ENCODE peak calls at places on chromosome 15, in four cellular contexts. D is K562, R is HepG2, L is SK-N-SH. V is an unnamed sample.

GRCh38 chr15:93001881-93002280 is 87.1 kb downstream of the RGMA start:
- DNase-seq in D (no peak), R (no peak), L (no peak), V (no peak)

GRCh38 chr15:99440029-99440428 is 125.8 kb upstream of the MEF2A start:
- DNase-seq in D (no peak), R (no peak), L (peak), V (no peak)

GRCh38 chr15:50886139-50886467 is 22.4 kb upstream of the AP4E1 start:
- DNase-seq in D (no peak), R (no peak), L (no peak), V (no peak)

GRCh38 chr15:101454365-101454764 is 35.1 kb downstream of the PCSK6 start:
- DNase-seq in D (no peak), R (no peak), L (no peak), V (no peak)

GRCh38 chr15:39887832-39888231 is 32.2 kb downstream of the GPR176 start:
- DNase-seq in D (no peak), R (peak), L (no peak), V (no peak)

GRCh38 chr15:39783244-39783820 is 691 bp upstream of the FSIP1 start:
- DNase-seq in D (no peak), R (no peak), L (no peak), V (no peak)

GRCh38 chr15:65981837-65982696 is 112.8 kb downstream of the RAB11A start:
- DNase-seq in D (peak), R (peak), L (peak), V (peak)

GRCh38 chr15:38701134-38701533 is 136.5 kb upstream of the RASGRP1 start:
- DNase-seq in D (no peak), R (no peak), L (no peak), V (no peak)

GRCh38 chr15:82414536-82415191 is 15.0 kb upstream of the GOLGA6L9 start:
- DNase-seq in D (no peak), R (peak), L (no peak), V (no peak)

GRCh38 chr15:96494530-96494929 is 164.0 kb downstream of the NR2F2 start:
- DNase-seq in D (no peak), R (no peak), L (no peak), V (no peak)

GRCh38 chr15:91265431-91265940 is 165.4 kb downstream of the SV2B start:
- DNase-seq in D (no peak), R (no peak), L (no peak), V (no peak)

GRCh38 chr15:56672721-56673120 is 60.6 kb downstream of the ZNF280D start:
- DNase-seq in D (no peak), R (no peak), L (no peak), V (no peak)

GRCh38 chr15:88489321-88489720 is 21.8 kb downstream of the MRPS11 start:
- DNase-seq in D (peak), R (no peak), L (no peak), V (no peak)

GRCh38 chr15:75902129-75902557 is 1.5 kb upstream of the FBXO22 start:
- DNase-seq in D (peak), R (no peak), L (peak), V (peak)

GRCh38 chr15:63727542-63727941 is 106.2 kb downstream of the HERC1 start:
- DNase-seq in D (no peak), R (no peak), L (no peak), V (no peak)

GRCh38 chr15:63724760-63725159 is 109.0 kb downstream of the HERC1 start:
- DNase-seq in D (no peak), R (no peak), L (no peak), V (no peak)

GRCh38 chr15:63726491-63726890 is 107.3 kb downstream of the HERC1 start:
- DNase-seq in D (no peak), R (no peak), L (no peak), V (no peak)

DNA sequence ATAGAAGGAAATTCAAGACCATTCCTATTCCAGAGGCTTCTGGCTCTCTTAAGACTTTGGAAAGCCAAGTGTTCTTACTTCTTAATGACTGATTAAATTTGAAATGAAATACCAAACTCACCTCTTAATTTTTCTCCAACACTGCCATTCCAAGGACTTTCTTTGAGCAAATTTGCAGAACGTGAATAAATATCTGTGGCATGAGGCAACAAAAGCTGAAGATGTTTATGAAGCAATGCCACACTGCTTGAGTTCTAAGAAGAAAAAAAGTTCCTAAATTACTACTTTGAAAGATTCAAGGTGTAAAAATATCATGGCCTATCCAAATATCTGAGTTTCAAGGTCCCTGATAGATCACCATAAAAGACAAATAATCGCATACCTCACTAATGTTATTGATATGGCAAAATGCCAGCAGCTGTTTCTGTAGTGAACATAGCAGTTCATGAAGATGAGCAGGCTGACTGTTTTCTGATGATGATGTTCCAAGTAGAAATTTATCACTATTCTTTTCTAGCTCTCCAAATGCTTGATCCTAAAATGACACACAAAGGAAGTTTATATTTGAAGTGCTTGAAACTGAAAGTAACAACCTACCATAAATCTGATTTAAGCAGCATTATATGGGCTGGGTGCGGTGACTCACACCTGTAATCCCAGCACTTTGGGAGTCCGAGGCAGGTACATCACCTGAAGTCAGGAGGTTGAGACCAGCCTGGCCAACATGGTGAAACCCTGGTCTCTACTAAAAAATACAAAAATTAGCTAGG is 104.4 kb downstream of the HERC1 start:
- DNase-seq in D (no peak), R (no peak), L (no peak), V (no peak)
- TF ChIP-seq MAX in D (no peak), R (no peak), L (no peak), V (no peak)

DNA sequence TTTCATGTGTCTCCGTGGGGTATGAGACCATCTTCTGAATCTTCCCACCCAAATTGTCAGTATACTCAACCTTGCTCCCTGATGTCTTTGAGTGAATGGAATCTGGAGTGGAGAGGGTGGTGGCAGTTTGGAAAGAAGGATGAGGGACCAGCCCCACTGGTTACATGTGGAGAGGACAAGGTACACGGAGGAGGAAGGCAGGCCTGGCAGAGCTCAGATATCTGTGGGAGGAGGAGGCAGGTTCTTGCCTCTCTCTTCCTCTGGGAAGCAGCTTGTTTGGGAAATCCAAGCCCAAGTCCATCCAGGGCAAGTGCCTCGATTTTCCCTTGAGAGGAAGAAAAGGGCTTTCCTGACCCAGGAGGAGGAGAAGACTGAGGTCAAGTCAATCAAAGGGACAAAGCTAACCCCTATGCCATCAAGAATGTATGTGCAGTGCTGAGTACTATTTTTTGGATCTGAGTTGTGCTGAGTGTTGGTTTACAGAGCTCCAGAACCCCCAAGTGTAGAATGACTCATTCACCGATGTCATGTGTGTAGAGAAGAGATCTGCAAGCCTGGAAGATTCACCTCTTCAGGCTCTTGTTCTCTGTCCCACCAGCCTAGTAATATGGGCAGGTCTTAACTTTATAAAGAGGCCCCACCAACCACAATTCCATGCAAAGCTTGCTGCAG is 19.8 kb upstream of the LOXL1 start:
- DNase-seq in D (no peak), R (no peak), L (no peak), V (no peak)
- TF ChIP-seq FOXJ3 in D (no peak), R (no peak), L (no peak), V (no peak)

GRCh38 chr15:68224108-68224507 is 5.4 kb downstream of the CLN6 start:
- DNase-seq in D (no peak), R (no peak), L (no peak), V (no peak)
- TF ChIP-seq MAX in D (no peak), R (no peak), L (no peak), V (no peak)

GRCh38 chr15:44208956-44209355 is 13.9 kb upstream of the FRMD5 start:
- DNase-seq in D (no peak), R (no peak), L (no peak), V (no peak)
- TF ChIP-seq FOXJ3 in D (no peak), R (no peak), L (no peak), V (no peak)

DNA sequence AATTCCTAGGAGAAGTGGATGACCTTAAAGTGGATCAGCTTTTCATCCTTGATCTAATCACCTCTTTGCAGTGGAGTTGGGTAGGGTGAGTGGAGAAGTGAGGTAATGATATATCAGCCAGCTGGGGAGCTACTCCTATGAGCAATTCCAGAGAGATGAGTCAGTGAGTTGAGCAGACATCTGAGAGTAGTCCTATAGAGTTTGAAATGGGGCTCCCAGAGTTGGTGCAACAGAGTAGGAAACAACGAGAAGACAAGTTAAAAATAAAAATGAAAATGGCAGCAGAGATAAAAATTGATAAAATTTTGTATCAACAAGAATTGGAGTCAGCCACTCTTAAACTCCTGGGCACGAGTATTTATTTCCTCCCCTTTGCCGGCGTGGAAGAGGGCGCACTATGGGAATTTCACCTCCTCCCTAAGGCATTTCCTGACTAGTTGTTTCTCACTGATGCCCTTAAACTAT is 150.8 kb upstream of the DPH6 start:
- DNase-seq in D (peak), R (peak), L (no peak), V (no peak)
- TF ChIP-seq MAX in D (no peak), R (no peak), L (no peak), V (no peak)

DNA sequence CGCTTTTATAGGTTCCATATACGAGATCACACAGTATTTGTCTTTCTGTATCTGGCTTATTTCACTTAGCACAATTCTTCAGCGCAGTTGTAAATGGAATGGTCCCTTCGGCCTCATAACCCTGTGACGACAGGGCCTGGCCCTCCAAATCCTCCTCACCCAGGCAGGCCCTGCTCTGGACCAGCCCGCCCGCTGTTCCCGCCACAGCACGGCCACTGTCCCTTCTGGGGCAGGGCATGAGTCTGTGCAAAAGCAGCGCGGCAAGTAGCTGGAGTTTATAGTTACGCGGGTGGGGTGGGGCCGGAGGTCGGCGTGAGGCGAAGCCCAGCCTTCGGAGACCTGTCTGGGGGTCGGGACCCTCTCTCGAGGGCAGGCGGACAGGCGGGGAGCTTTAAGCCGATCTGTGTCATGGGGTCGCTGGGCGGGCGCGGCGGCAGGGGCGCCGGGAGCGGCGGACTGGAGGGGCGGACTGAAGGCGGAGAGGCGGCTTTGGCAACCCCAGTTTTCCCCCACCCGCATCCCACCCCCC is 543 bp downstream of the ARPIN start:
- DNase-seq in D (no peak), R (no peak), L (peak), V (peak)
- TF ChIP-seq FOXJ3 in D (no peak), R (no peak), L (peak), V (no peak)

GRCh38 chr15:41790756-41791546 is 16.7 kb downstream of the MAPKBP1 start:
- DNase-seq in D (peak), R (peak), L (no peak), V (no peak)
- TF ChIP-seq MAX in D (no peak), R (no peak), L (no peak), V (no peak)

GRCh38 chr15:30904812-30905211 is 1.1 kb downstream of the FAN1 start:
- DNase-seq in D (no peak), R (no peak), L (no peak), V (no peak)
- TF ChIP-seq FOXJ3 in D (no peak), R (no peak), L (no peak), V (no peak)

GRCh38 chr15:81195339-81195864 is 1.3 kb upstream of the IL16 start:
- DNase-seq in D (no peak), R (no peak), L (no peak), V (no peak)
- TF ChIP-seq MAX in D (no peak), R (no peak), L (no peak), V (no peak)

GRCh38 chr15:67307156-67307555 is 52.6 kb downstream of the IQCH start:
- DNase-seq in D (no peak), R (no peak), L (no peak), V (no peak)
- TF ChIP-seq FOXJ3 in D (no peak), R (no peak), L (no peak), V (no peak)

V was measured in WTC11.